ENCODE peak calls at places on chromosomes 16 and 17, in five cellular contexts. One of them, this sample, is unnamed.

GRCh38 chr17:81302861-81303326 is 7.8 kb upstream of the SLC38A10 start:
- DNase-seq in IMR-90: no peak
- DNase-seq in GM12878: no peak
- DNase-seq in K562: no peak
- DNase-seq in A549: no peak
- DNase-seq in this sample: no peak

GRCh38 chr16:87757841-87758426 is 7.9 kb downstream of the KLHDC4 start:
- DNase-seq in IMR-90: peak
- DNase-seq in GM12878: no peak
- DNase-seq in A549: peak
- DNase-seq in K562: no peak
- DNase-seq in this sample: no peak

GRCh38 chr17:35540589-35541404 is 3.3 kb upstream of the SLFN12L start:
- DNase-seq in K562: no peak
- DNase-seq in A549: no peak
- DNase-seq in GM12878: no peak
- DNase-seq in IMR-90: peak
- DNase-seq in this sample: no peak

GRCh38 chr16:10558746-10559641 is 21.4 kb downstream of the EMP2 start:
- DNase-seq in GM12878: no peak
- DNase-seq in A549: no peak
- DNase-seq in K562: no peak
- DNase-seq in IMR-90: no peak
- DNase-seq in this sample: no peak

GRCh38 chr17:8210761-8211458 is 535 bp upstream of the AURKB start:
- DNase-seq in A549: no peak
- DNase-seq in K562: no peak
- DNase-seq in GM12878: no peak
- DNase-seq in IMR-90: no peak
- DNase-seq in this sample: no peak

GRCh38 chr17:30520436-30520835 is 43.2 kb downstream of the GOSR1 start:
- DNase-seq in A549: no peak
- DNase-seq in IMR-90: peak
- DNase-seq in GM12878: no peak
- DNase-seq in K562: no peak
- DNase-seq in this sample: no peak

GRCh38 chr17:17388657-17389496 is 85.7 kb downstream of the NT5M start:
- DNase-seq in A549: no peak
- DNase-seq in K562: no peak
- DNase-seq in IMR-90: no peak
- DNase-seq in GM12878: no peak
- DNase-seq in this sample: no peak

GRCh38 chr17:42674755-42675347 is 1.9 kb downstream of the PLEKHH3 start:
- DNase-seq in GM12878: no peak
- DNase-seq in A549: no peak
- DNase-seq in IMR-90: no peak
- DNase-seq in K562: no peak
- DNase-seq in this sample: no peak

GRCh38 chr17:72387487-72387886 is 266.7 kb downstream of the SOX9 start:
- DNase-seq in IMR-90: peak
- DNase-seq in A549: peak
- DNase-seq in GM12878: no peak
- DNase-seq in K562: no peak
- DNase-seq in this sample: no peak

GRCh38 chr16:27690604-27691003 is 140.7 kb downstream of the KATNIP start:
- DNase-seq in GM12878: no peak
- DNase-seq in A549: peak
- DNase-seq in IMR-90: peak
- DNase-seq in K562: peak
- DNase-seq in this sample: peak

GRCh38 chr16:65622161-65622560 is 500.3 kb upstream of the CDH11 start:
- DNase-seq in A549: no peak
- DNase-seq in GM12878: no peak
- DNase-seq in K562: no peak
- DNase-seq in IMR-90: no peak
- DNase-seq in this sample: no peak

GRCh38 chr16:62644030-62644812 is 608.0 kb upstream of the CDH8 start:
- DNase-seq in A549: no peak
- DNase-seq in IMR-90: no peak
- DNase-seq in K562: no peak
- DNase-seq in GM12878: no peak
- DNase-seq in this sample: no peak

GRCh38 chr16:49588061-49588460 is 214.5 kb downstream of the C16orf78 start:
- DNase-seq in A549: no peak
- DNase-seq in IMR-90: no peak
- DNase-seq in GM12878: no peak
- DNase-seq in K562: no peak
- DNase-seq in this sample: no peak

GRCh38 chr17:33277436-33278100 is 15.5 kb downstream of the ASIC2 start:
- DNase-seq in A549: no peak
- DNase-seq in K562: no peak
- DNase-seq in GM12878: no peak
- DNase-seq in IMR-90: no peak
- DNase-seq in this sample: no peak

GRCh38 chr17:82228278-82228841 is 482 bp upstream of the SLC16A3 start:
- DNase-seq in GM12878: no peak
- DNase-seq in IMR-90: no peak
- DNase-seq in A549: no peak
- DNase-seq in K562: no peak
- DNase-seq in this sample: no peak

GRCh38 chr17:29731589-29731929 is 108.8 kb upstream of the CORO6 start:
- DNase-seq in K562: no peak
- DNase-seq in GM12878: no peak
- DNase-seq in A549: no peak
- DNase-seq in IMR-90: no peak
- DNase-seq in this sample: no peak

GRCh38 chr16:83934684-83934977 is 18.4 kb upstream of the OSGIN1 start:
- DNase-seq in GM12878: no peak
- DNase-seq in A549: no peak
- DNase-seq in IMR-90: no peak
- DNase-seq in K562: no peak
- DNase-seq in this sample: no peak

GRCh38 chr17:17789828-17790672 is 46.7 kb downstream of the SREBF1 start:
- DNase-seq in IMR-90: no peak
- DNase-seq in K562: no peak
- DNase-seq in GM12878: no peak
- DNase-seq in A549: no peak
- DNase-seq in this sample: no peak

GRCh38 chr16:86510465-86511261 is at the start of gene FOXF1:
- DNase-seq in IMR-90: peak
- DNase-seq in A549: peak
- DNase-seq in GM12878: no peak
- DNase-seq in K562: no peak
- DNase-seq in this sample: no peak

GRCh38 chr16:4465977-4466779 is 8.2 kb downstream of the NMRAL1 start:
- DNase-seq in IMR-90: no peak
- DNase-seq in A549: no peak
- DNase-seq in GM12878: no peak
- DNase-seq in K562: no peak
- DNase-seq in this sample: no peak

GRCh38 chr17:59829217-59830006 is 63.3 kb downstream of the TUBD1 start:
- DNase-seq in GM12878: peak
- DNase-seq in K562: peak
- DNase-seq in A549: peak
- DNase-seq in IMR-90: peak
- DNase-seq in this sample: peak

GRCh38 chr16:46765050-46765449 is 16.9 kb upstream of the MYLK3 start:
- DNase-seq in IMR-90: peak
- DNase-seq in A549: no peak
- DNase-seq in K562: no peak
- DNase-seq in GM12878: no peak
- DNase-seq in this sample: no peak

GRCh38 chr16:89815639-89816348 is 653 bp downstream of the FANCA start:
- DNase-seq in IMR-90: no peak
- DNase-seq in A549: peak
- DNase-seq in GM12878: no peak
- DNase-seq in K562: no peak
- DNase-seq in this sample: no peak

GRCh38 chr16:63426275-63426870 is 1390.1 kb upstream of the CDH8 start:
- DNase-seq in A549: no peak
- DNase-seq in GM12878: no peak
- DNase-seq in IMR-90: no peak
- DNase-seq in K562: no peak
- DNase-seq in this sample: no peak

GRCh38 chr17:32519769-32520701 is 33.2 kb downstream of the CDK5R1 start:
- DNase-seq in GM12878: peak
- DNase-seq in IMR-90: no peak
- DNase-seq in K562: no peak
- DNase-seq in A549: no peak
- DNase-seq in this sample: no peak

GRCh38 chr16:966035-966434 is 4.7 kb downstream of the LMF1 start:
- DNase-seq in IMR-90: no peak
- DNase-seq in GM12878: no peak
- DNase-seq in K562: no peak
- DNase-seq in A549: no peak
- DNase-seq in this sample: no peak

GRCh38 chr17:75130632-75131277 is 787 bp downstream of the NT5C start:
- DNase-seq in A549: peak
- DNase-seq in GM12878: no peak
- DNase-seq in IMR-90: peak
- DNase-seq in K562: peak
- DNase-seq in this sample: peak

DNA sequence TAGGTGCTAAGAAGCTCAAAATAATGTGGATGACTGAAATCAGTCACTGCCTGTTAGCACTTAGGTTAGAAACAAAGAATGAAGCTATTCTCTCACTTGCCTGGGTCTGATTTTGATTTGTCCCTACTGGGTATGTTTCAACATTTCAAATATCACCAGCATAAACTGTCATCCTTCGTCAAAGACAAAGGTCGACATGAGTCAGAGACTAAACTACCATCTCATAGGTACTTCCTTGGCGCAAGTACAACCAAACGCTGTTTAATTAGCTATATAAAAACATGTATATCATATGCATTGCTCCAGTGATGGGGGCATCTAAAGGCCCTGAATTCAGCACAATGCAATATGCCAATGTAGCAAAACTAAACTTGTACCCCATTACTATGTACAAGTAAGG is 4.0 kb downstream of the AKTIP start:
- DNase-seq in K562: no peak
- DNase-seq in A549: no peak
- DNase-seq in GM12878: no peak
- DNase-seq in IMR-90: no peak
- DNase-seq in this sample: no peak
- TF ChIP-seq BHLHE40 in K562: no peak
- TF ChIP-seq BHLHE40 in A549: no peak
- TF ChIP-seq BHLHE40 in GM12878: no peak
- TF ChIP-seq BHLHE40 in IMR-90: no peak
- TF ChIP-seq BHLHE40 in this sample: no peak

DNA sequence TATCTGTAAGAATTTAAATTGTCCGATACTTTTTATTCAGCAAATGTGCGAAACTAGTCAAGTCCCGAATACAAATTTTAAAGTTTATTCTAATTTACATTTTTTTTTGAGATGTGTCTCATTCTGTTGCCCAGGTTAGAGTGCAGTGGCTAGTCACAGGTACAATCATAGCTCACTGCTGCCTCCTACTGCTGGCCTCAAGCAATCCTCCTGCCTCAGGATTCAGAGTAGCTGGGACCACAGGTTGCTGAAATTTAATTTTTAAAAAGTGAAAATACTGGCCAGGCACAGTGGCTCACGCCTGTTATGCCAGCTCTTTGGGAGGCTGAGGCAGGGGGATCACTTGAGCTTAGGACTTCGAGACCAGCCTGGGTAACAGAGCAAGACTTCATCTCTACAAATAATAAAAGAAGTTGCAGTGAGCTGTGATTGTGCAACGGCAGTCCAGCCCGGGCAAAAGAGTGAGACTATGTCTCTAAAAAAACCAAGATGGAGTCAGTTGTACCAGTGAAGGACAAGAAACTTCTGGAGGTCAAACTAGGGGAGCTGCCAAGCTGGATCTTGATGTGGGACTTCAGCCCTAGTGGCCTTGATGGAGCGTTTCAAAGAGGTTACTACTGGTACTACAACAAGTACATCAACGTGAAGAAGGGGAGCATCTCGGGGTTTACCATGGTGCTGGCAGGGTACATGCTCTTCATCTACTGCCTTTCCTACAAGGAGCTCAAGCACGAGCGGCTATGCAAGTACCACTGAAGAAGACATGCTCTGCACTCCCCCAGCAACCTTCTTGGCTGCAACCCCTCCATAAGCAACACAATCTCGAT is 5.6 kb downstream of the POLG2 start:
- DNase-seq in IMR-90: peak
- DNase-seq in A549: peak
- DNase-seq in K562: no peak
- DNase-seq in GM12878: no peak
- DNase-seq in this sample: no peak
- TF ChIP-seq BHLHE40 in IMR-90: no peak
- TF ChIP-seq BHLHE40 in A549: no peak
- TF ChIP-seq BHLHE40 in K562: no peak
- TF ChIP-seq BHLHE40 in GM12878: no peak
- TF ChIP-seq BHLHE40 in this sample: no peak

GRCh38 chr16:56388209-56388608 is 37.1 kb downstream of the AMFR start:
- DNase-seq in K562: no peak
- DNase-seq in IMR-90: peak
- DNase-seq in A549: no peak
- DNase-seq in GM12878: no peak
- DNase-seq in this sample: no peak

GRCh38 chr16:56384074-56384721 is 41.1 kb downstream of the AMFR start:
- DNase-seq in K562: no peak
- DNase-seq in GM12878: no peak
- DNase-seq in A549: no peak
- DNase-seq in IMR-90: no peak
- DNase-seq in this sample: no peak

DNA sequence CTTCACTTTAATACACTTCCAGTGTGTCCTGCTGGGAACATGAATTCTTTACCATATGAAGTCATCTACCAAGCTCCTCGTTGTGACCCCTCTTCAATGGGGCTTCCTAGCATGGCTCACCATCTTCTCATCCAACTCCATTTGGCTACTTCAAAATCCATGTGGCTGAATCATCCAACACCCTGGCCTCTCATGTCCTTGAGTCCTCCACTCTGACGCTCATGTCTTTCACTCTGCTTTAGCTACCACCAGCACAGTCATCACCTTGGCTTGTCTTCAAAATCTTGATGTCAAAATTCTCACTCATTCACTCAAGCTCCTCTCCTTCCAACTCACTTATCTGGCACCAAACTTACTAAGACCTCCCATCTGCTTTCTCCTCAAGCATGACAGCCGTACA is 35.8 kb downstream of the AMFR start:
- DNase-seq in A549: peak
- DNase-seq in GM12878: no peak
- DNase-seq in K562: no peak
- DNase-seq in IMR-90: peak
- DNase-seq in this sample: no peak
- TF ChIP-seq BHLHE40 in A549: no peak
- TF ChIP-seq BHLHE40 in GM12878: no peak
- TF ChIP-seq BHLHE40 in K562: no peak
- TF ChIP-seq BHLHE40 in IMR-90: no peak
- TF ChIP-seq BHLHE40 in this sample: no peak

GRCh38 chr17:39674702-39675389 is 6.6 kb downstream of the PNMT start:
- DNase-seq in GM12878: no peak
- DNase-seq in K562: peak
- DNase-seq in IMR-90: no peak
- DNase-seq in A549: peak
- DNase-seq in this sample: no peak
- TF ChIP-seq BHLHE40 in GM12878: no peak
- TF ChIP-seq BHLHE40 in K562: no peak
- TF ChIP-seq BHLHE40 in IMR-90: no peak
- TF ChIP-seq BHLHE40 in A549: no peak
- TF ChIP-seq BHLHE40 in this sample: no peak

GRCh38 chr17:13154403-13154802 is 136.6 kb upstream of the ELAC2 start:
- DNase-seq in K562: no peak
- DNase-seq in A549: no peak
- DNase-seq in GM12878: no peak
- DNase-seq in IMR-90: peak
- DNase-seq in this sample: no peak
- TF ChIP-seq BHLHE40 in K562: no peak
- TF ChIP-seq BHLHE40 in A549: no peak
- TF ChIP-seq BHLHE40 in GM12878: no peak
- TF ChIP-seq BHLHE40 in IMR-90: no peak
- TF ChIP-seq BHLHE40 in this sample: no peak